ENCODE peak calls at places on chromosomes 6 and 20, in seven cellular contexts. S is cerebellar cortex; N is endothelial cell; M is body of pancreas; B is hepatocyte; T is activated CD8-positive, alpha-beta memory T cell treated with anti-CD3 and anti-CD28 coated beads for 4 hours; R is midbrain. H is an unnamed sample.

GRCh38 chr6:137202078-137202477 is 17.1 kb downstream of the IFNGR1 start:
- DNase-seq in S (peak), N (no peak), M (no peak), B (no peak), T (no peak), R (peak), H (peak)

GRCh38 chr6:116649129-116649528 is 19.4 kb downstream of the ZUP1 start:
- DNase-seq in S (no peak), N (no peak), M (no peak), B (no peak), T (no peak), R (no peak), H (no peak)

GRCh38 chr6:141169419-141169818 is 963.3 kb upstream of the GJE1 start:
- DNase-seq in S (no peak), N (no peak), M (no peak), B (no peak), T (no peak), R (no peak), H (no peak)

GRCh38 chr6:24454452-24454851 is 34.9 kb downstream of the GPLD1 start:
- DNase-seq in S (no peak), N (no peak), M (no peak), B (no peak), T (no peak), R (no peak), H (peak)

GRCh38 chr20:51428451-51429143 is 113.9 kb downstream of the NFATC2 start:
- DNase-seq in S (no peak), N (peak), M (peak), B (peak), T (no peak), R (no peak), H (no peak)

GRCh38 chr6:41895300-41896233 is at the start of gene USP49:
- DNase-seq in S (peak), N (peak), M (peak), B (peak), T (peak), R (peak), H (peak)

GRCh38 chr20:58930496-58930895 is 50.6 kb upstream of the NELFCD start:
- DNase-seq in S (no peak), N (no peak), M (no peak), B (no peak), T (no peak), R (no peak), H (no peak)

GRCh38 chr6:112061605-112062004 is 7.7 kb downstream of the CCN6 start:
- DNase-seq in S (no peak), N (no peak), M (no peak), B (no peak), T (no peak), R (no peak), H (no peak)

GRCh38 chr20:4021905-4022304 is 6.5 kb upstream of the RNF24 start:
- DNase-seq in S (no peak), N (no peak), M (no peak), B (no peak), T (no peak), R (no peak), H (no peak)

GRCh38 chr6:23611776-23612381 is 514.1 kb upstream of the NRSN1 start:
- DNase-seq in S (no peak), N (no peak), M (no peak), B (no peak), T (no peak), R (no peak), H (no peak)

GRCh38 chr6:130827247-130828149 is at the start of gene SMLR1:
- DNase-seq in S (no peak), N (no peak), M (peak), B (peak), T (no peak), R (no peak), H (no peak)

GRCh38 chr6:117498159-117498558 is 15.7 kb downstream of the DCBLD1 start:
- DNase-seq in S (no peak), N (no peak), M (no peak), B (no peak), T (no peak), R (no peak), H (no peak)

GRCh38 chr6:142518126-142518525 is 216.3 kb downstream of the ADGRG6 start:
- DNase-seq in S (no peak), N (no peak), M (no peak), B (peak), T (no peak), R (no peak), H (no peak)

GRCh38 chr20:40943591-40943990 is 85.0 kb upstream of the TOP1 start:
- DNase-seq in S (no peak), N (no peak), M (no peak), B (no peak), T (no peak), R (no peak), H (no peak)

GRCh38 chr20:40651121-40651520 is 37.9 kb downstream of the MAFB start:
- DNase-seq in S (no peak), N (no peak), M (no peak), B (no peak), T (no peak), R (no peak), H (no peak)

GRCh38 chr6:119276211-119276610 is 73.3 kb downstream of the MAN1A1 start:
- DNase-seq in S (no peak), N (no peak), M (no peak), B (no peak), T (no peak), R (no peak), H (no peak)

GRCh38 chr20:13028001-13028400 is 19.2 kb downstream of the SPTLC3 start:
- DNase-seq in S (no peak), N (no peak), M (no peak), B (no peak), T (no peak), R (no peak), H (no peak)

GRCh38 chr20:36499723-36500501 is 41.4 kb upstream of the MYL9 start:
- DNase-seq in S (no peak), N (no peak), M (no peak), B (no peak), T (no peak), R (no peak), H (no peak)

GRCh38 chr6:42338573-42339218 is 113.0 kb downstream of the TRERF1 start:
- DNase-seq in S (no peak), N (no peak), M (no peak), B (peak), T (no peak), R (no peak), H (peak)

GRCh38 chr6:12957321-12958051 is 240.9 kb downstream of the PHACTR1 start:
- DNase-seq in S (peak), N (peak), M (peak), B (peak), T (no peak), R (peak), H (peak)

GRCh38 chr6:111926731-111927302 is 53.6 kb upstream of the FYN start:
- DNase-seq in S (no peak), N (no peak), M (no peak), B (no peak), T (no peak), R (no peak), H (no peak)

GRCh38 chr6:161453558-161453957 is 179.7 kb upstream of the AGPAT4 start:
- DNase-seq in S (no peak), N (no peak), M (no peak), B (no peak), T (no peak), R (no peak), H (no peak)

GRCh38 chr6:43812850-43813584 is 43.0 kb downstream of the VEGFA start:
- DNase-seq in S (no peak), N (no peak), M (peak), B (peak), T (peak), R (no peak), H (no peak)